ENCODE peak calls at places on chromosomes 16 and 17, in six cellular contexts. One of them, this sample, is unnamed.

GRCh38 chr16:4704913-4705312 is 11.6 kb downstream of the NUDT16L1 start:
- DNase-seq in colonic mucosa: no peak
- DNase-seq in endothelial cell: no peak
- DNase-seq in fibroblast of mammary gland: no peak
- DNase-seq in skeletal muscle cell: no peak
- DNase-seq in HEK293T: no peak
- DNase-seq in this sample: no peak

GRCh38 chr17:9402590-9403199 is 172.9 kb downstream of the STX8 start:
- DNase-seq in HEK293T: peak
- DNase-seq in endothelial cell: peak
- DNase-seq in skeletal muscle cell: no peak
- DNase-seq in colonic mucosa: peak
- DNase-seq in fibroblast of mammary gland: peak
- DNase-seq in this sample: no peak

GRCh38 chr16:31271621-31272190 is 11.9 kb downstream of the ITGAM start:
- DNase-seq in fibroblast of mammary gland: no peak
- DNase-seq in HEK293T: no peak
- DNase-seq in colonic mucosa: no peak
- DNase-seq in skeletal muscle cell: no peak
- DNase-seq in endothelial cell: no peak
- DNase-seq in this sample: no peak

GRCh38 chr16:88687254-88687576 is 908 bp upstream of the SNAI3 start:
- DNase-seq in endothelial cell: no peak
- DNase-seq in colonic mucosa: no peak
- DNase-seq in HEK293T: no peak
- DNase-seq in fibroblast of mammary gland: no peak
- DNase-seq in skeletal muscle cell: no peak
- DNase-seq in this sample: peak

GRCh38 chr16:29029168-29029994 is 44.5 kb downstream of the LAT start:
- DNase-seq in endothelial cell: no peak
- DNase-seq in fibroblast of mammary gland: peak
- DNase-seq in HEK293T: no peak
- DNase-seq in skeletal muscle cell: peak
- DNase-seq in colonic mucosa: peak
- DNase-seq in this sample: no peak

GRCh38 chr17:47120521-47121095 is 68.5 kb downstream of the CDC27 start:
- DNase-seq in endothelial cell: no peak
- DNase-seq in skeletal muscle cell: no peak
- DNase-seq in fibroblast of mammary gland: peak
- DNase-seq in colonic mucosa: no peak
- DNase-seq in HEK293T: no peak
- DNase-seq in this sample: no peak

GRCh38 chr17:39134878-39135277 is 16.6 kb downstream of the PLXDC1 start:
- DNase-seq in HEK293T: no peak
- DNase-seq in fibroblast of mammary gland: peak
- DNase-seq in endothelial cell: no peak
- DNase-seq in colonic mucosa: no peak
- DNase-seq in skeletal muscle cell: no peak
- DNase-seq in this sample: no peak

GRCh38 chr17:31467502-31468256 is 76.2 kb downstream of the RAB11FIP4 start:
- DNase-seq in HEK293T: no peak
- DNase-seq in skeletal muscle cell: no peak
- DNase-seq in colonic mucosa: no peak
- DNase-seq in endothelial cell: no peak
- DNase-seq in fibroblast of mammary gland: no peak
- DNase-seq in this sample: no peak

GRCh38 chr16:81517630-81518438 is 73.2 kb downstream of the CMIP start:
- DNase-seq in fibroblast of mammary gland: peak
- DNase-seq in endothelial cell: no peak
- DNase-seq in HEK293T: no peak
- DNase-seq in skeletal muscle cell: no peak
- DNase-seq in colonic mucosa: no peak
- DNase-seq in this sample: no peak

GRCh38 chr17:41539071-41539492 is 11.0 kb upstream of the KRT19 start:
- DNase-seq in HEK293T: no peak
- DNase-seq in skeletal muscle cell: no peak
- DNase-seq in endothelial cell: no peak
- DNase-seq in fibroblast of mammary gland: no peak
- DNase-seq in colonic mucosa: no peak
- DNase-seq in this sample: no peak

GRCh38 chr16:67399218-67399733 is 6.0 kb upstream of the TPPP3 start:
- DNase-seq in skeletal muscle cell: no peak
- DNase-seq in colonic mucosa: peak
- DNase-seq in endothelial cell: peak
- DNase-seq in fibroblast of mammary gland: no peak
- DNase-seq in HEK293T: no peak
- DNase-seq in this sample: peak

GRCh38 chr16:50822671-50823070 is 80.8 kb downstream of the CYLD start:
- DNase-seq in endothelial cell: no peak
- DNase-seq in colonic mucosa: no peak
- DNase-seq in fibroblast of mammary gland: no peak
- DNase-seq in HEK293T: no peak
- DNase-seq in skeletal muscle cell: no peak
- DNase-seq in this sample: no peak

GRCh38 chr16:58493756-58494431 is 6.0 kb upstream of the NDRG4 start:
- DNase-seq in skeletal muscle cell: no peak
- DNase-seq in endothelial cell: no peak
- DNase-seq in colonic mucosa: no peak
- DNase-seq in fibroblast of mammary gland: no peak
- DNase-seq in HEK293T: no peak
- DNase-seq in this sample: no peak

GRCh38 chr17:49996495-49997255 is 1.7 kb upstream of the DLX3 start:
- DNase-seq in fibroblast of mammary gland: peak
- DNase-seq in HEK293T: peak
- DNase-seq in skeletal muscle cell: no peak
- DNase-seq in colonic mucosa: peak
- DNase-seq in endothelial cell: peak
- DNase-seq in this sample: peak

GRCh38 chr17:1227917-1228751 is 42.1 kb upstream of the BHLHA9 start:
- DNase-seq in fibroblast of mammary gland: no peak
- DNase-seq in endothelial cell: no peak
- DNase-seq in skeletal muscle cell: no peak
- DNase-seq in HEK293T: no peak
- DNase-seq in colonic mucosa: peak
- DNase-seq in this sample: peak

GRCh38 chr17:1005361-1005946 is 8.5 kb downstream of the TIMM22 start:
- DNase-seq in HEK293T: no peak
- DNase-seq in skeletal muscle cell: no peak
- DNase-seq in endothelial cell: no peak
- DNase-seq in fibroblast of mammary gland: peak
- DNase-seq in colonic mucosa: peak
- DNase-seq in this sample: no peak

GRCh38 chr17:31571124-31571892 is 179.8 kb downstream of the RAB11FIP4 start:
- DNase-seq in skeletal muscle cell: peak
- DNase-seq in endothelial cell: no peak
- DNase-seq in colonic mucosa: no peak
- DNase-seq in fibroblast of mammary gland: peak
- DNase-seq in HEK293T: no peak
- DNase-seq in this sample: no peak

GRCh38 chr17:80034977-80035686 is 540 bp downstream of the TBC1D16 start:
- DNase-seq in fibroblast of mammary gland: peak
- DNase-seq in skeletal muscle cell: no peak
- DNase-seq in HEK293T: no peak
- DNase-seq in endothelial cell: peak
- DNase-seq in colonic mucosa: peak
- DNase-seq in this sample: peak

GRCh38 chr17:6261496-6261895 is 173.4 kb downstream of the AIPL1 start:
- DNase-seq in HEK293T: no peak
- DNase-seq in endothelial cell: no peak
- DNase-seq in skeletal muscle cell: no peak
- DNase-seq in fibroblast of mammary gland: no peak
- DNase-seq in colonic mucosa: no peak
- DNase-seq in this sample: no peak

GRCh38 chr16:84500531-84500930 is 3.9 kb downstream of the MEAK7 start:
- DNase-seq in endothelial cell: no peak
- DNase-seq in skeletal muscle cell: no peak
- DNase-seq in HEK293T: no peak
- DNase-seq in fibroblast of mammary gland: no peak
- DNase-seq in colonic mucosa: no peak
- DNase-seq in this sample: no peak

GRCh38 chr16:67391424-67392300 is 1.6 kb downstream of the TPPP3 start:
- DNase-seq in HEK293T: no peak
- DNase-seq in endothelial cell: no peak
- DNase-seq in fibroblast of mammary gland: no peak
- DNase-seq in skeletal muscle cell: no peak
- DNase-seq in colonic mucosa: no peak
- DNase-seq in this sample: no peak

GRCh38 chr17:37490638-37491614 is 1.2 kb downstream of the DUSP14 start:
- DNase-seq in HEK293T: peak
- DNase-seq in colonic mucosa: peak
- DNase-seq in skeletal muscle cell: peak
- DNase-seq in fibroblast of mammary gland: peak
- DNase-seq in endothelial cell: peak
- DNase-seq in this sample: no peak

GRCh38 chr16:22093952-22094351 is 1.6 kb downstream of the VWA3A start:
- DNase-seq in endothelial cell: no peak
- DNase-seq in colonic mucosa: no peak
- DNase-seq in skeletal muscle cell: no peak
- DNase-seq in fibroblast of mammary gland: no peak
- DNase-seq in HEK293T: no peak
- DNase-seq in this sample: no peak